ENCODE peak calls at places on chromosome 10, in ten cellular contexts. One of them, this sample, is unnamed.
A peak's percentile ranks its signal among the peaks of the same experiment; 100 is the strongest.

GRCh38 chr10:71840177-71840711 is 10.8 kb downstream of the PSAP start:
- DNase-seq in A549: peak; percentile 88
- DNase-seq in activated naive CD4-positive, alpha-beta T cell treated with anti-CD3 and anti-CD28 coated beads for 36 hours: peak; percentile 33
- DNase-seq in stimulated activated effector memory CD8-positive, alpha-beta T cell treated with anti-CD3 and anti-CD28 coated beads, Interleukin-12 subunit alpha, Interleukin-12 subunit beta, amount 100 ng/mL, for 72 hours: no peak
- DNase-seq in GM13976: no peak
- DNase-seq in GM19239: no peak
- DNase-seq in NCI-H1105: peak; percentile 56
- DNase-seq in coronary artery: no peak
- DNase-seq in NCI-H1694 treated with DMSO at 0.1 percent for 48 hours: peak; percentile 29
- DNase-seq in activated T-cell treated with anti-CD3 and anti-CD28 coated beads, Interleukin-2, amount 50 U/mL, for 72 hours: no peak
- DNase-seq in this sample: peak; percentile 90

GRCh38 chr10:132644544-132645530 is 107.2 kb downstream of the INPP5A start:
- DNase-seq in A549: no peak
- DNase-seq in GM13976: no peak
- DNase-seq in NCI-H1694 treated with DMSO at 0.1 percent for 48 hours: no peak
- DNase-seq in NCI-H1105: no peak
- DNase-seq in activated naive CD4-positive, alpha-beta T cell treated with anti-CD3 and anti-CD28 coated beads for 36 hours: no peak
- DNase-seq in GM19239: no peak
- DNase-seq in stimulated activated effector memory CD8-positive, alpha-beta T cell treated with anti-CD3 and anti-CD28 coated beads, Interleukin-12 subunit alpha, Interleukin-12 subunit beta, amount 100 ng/mL, for 72 hours: no peak
- DNase-seq in activated T-cell treated with anti-CD3 and anti-CD28 coated beads, Interleukin-2, amount 50 U/mL, for 72 hours: no peak
- DNase-seq in coronary artery: peak; percentile 61
- DNase-seq in this sample: no peak

GRCh38 chr10:1183033-1183396 is 126.8 kb downstream of the WDR37 start:
- DNase-seq in GM19239: no peak
- DNase-seq in GM13976: no peak
- DNase-seq in activated naive CD4-positive, alpha-beta T cell treated with anti-CD3 and anti-CD28 coated beads for 36 hours: no peak
- DNase-seq in NCI-H1694 treated with DMSO at 0.1 percent for 48 hours: no peak
- DNase-seq in stimulated activated effector memory CD8-positive, alpha-beta T cell treated with anti-CD3 and anti-CD28 coated beads, Interleukin-12 subunit alpha, Interleukin-12 subunit beta, amount 100 ng/mL, for 72 hours: no peak
- DNase-seq in NCI-H1105: no peak
- DNase-seq in A549: no peak
- DNase-seq in activated T-cell treated with anti-CD3 and anti-CD28 coated beads, Interleukin-2, amount 50 U/mL, for 72 hours: no peak
- DNase-seq in coronary artery: no peak
- DNase-seq in this sample: no peak

GRCh38 chr10:104657458-104657857 is 16.4 kb downstream of the SORCS3 start:
- DNase-seq in coronary artery: no peak
- DNase-seq in GM19239: no peak
- DNase-seq in activated T-cell treated with anti-CD3 and anti-CD28 coated beads, Interleukin-2, amount 50 U/mL, for 72 hours: no peak
- DNase-seq in A549: no peak
- DNase-seq in NCI-H1694 treated with DMSO at 0.1 percent for 48 hours: no peak
- DNase-seq in stimulated activated effector memory CD8-positive, alpha-beta T cell treated with anti-CD3 and anti-CD28 coated beads, Interleukin-12 subunit alpha, Interleukin-12 subunit beta, amount 100 ng/mL, for 72 hours: no peak
- DNase-seq in activated naive CD4-positive, alpha-beta T cell treated with anti-CD3 and anti-CD28 coated beads for 36 hours: no peak
- DNase-seq in GM13976: no peak
- DNase-seq in NCI-H1105: no peak
- DNase-seq in this sample: no peak

GRCh38 chr10:44703241-44704155 is 207.6 kb upstream of the TMEM72 start:
- DNase-seq in A549: no peak
- DNase-seq in activated naive CD4-positive, alpha-beta T cell treated with anti-CD3 and anti-CD28 coated beads for 36 hours: no peak
- DNase-seq in GM19239: no peak
- DNase-seq in activated T-cell treated with anti-CD3 and anti-CD28 coated beads, Interleukin-2, amount 50 U/mL, for 72 hours: no peak
- DNase-seq in stimulated activated effector memory CD8-positive, alpha-beta T cell treated with anti-CD3 and anti-CD28 coated beads, Interleukin-12 subunit alpha, Interleukin-12 subunit beta, amount 100 ng/mL, for 72 hours: no peak
- DNase-seq in coronary artery: no peak
- DNase-seq in NCI-H1105: no peak
- DNase-seq in NCI-H1694 treated with DMSO at 0.1 percent for 48 hours: no peak
- DNase-seq in GM13976: no peak
- DNase-seq in this sample: no peak

GRCh38 chr10:77416327-77417135 is 221.1 kb downstream of the KCNMA1 start:
- DNase-seq in activated naive CD4-positive, alpha-beta T cell treated with anti-CD3 and anti-CD28 coated beads for 36 hours: no peak
- DNase-seq in NCI-H1105: no peak
- DNase-seq in NCI-H1694 treated with DMSO at 0.1 percent for 48 hours: no peak
- DNase-seq in coronary artery: no peak
- DNase-seq in A549: peak; percentile 56
- DNase-seq in stimulated activated effector memory CD8-positive, alpha-beta T cell treated with anti-CD3 and anti-CD28 coated beads, Interleukin-12 subunit alpha, Interleukin-12 subunit beta, amount 100 ng/mL, for 72 hours: no peak
- DNase-seq in activated T-cell treated with anti-CD3 and anti-CD28 coated beads, Interleukin-2, amount 50 U/mL, for 72 hours: no peak
- DNase-seq in GM13976: no peak
- DNase-seq in GM19239: no peak
- DNase-seq in this sample: no peak

GRCh38 chr10:75426880-75427279 is 4.5 kb upstream of the LRMDA start:
- DNase-seq in A549: no peak
- DNase-seq in GM19239: no peak
- DNase-seq in activated naive CD4-positive, alpha-beta T cell treated with anti-CD3 and anti-CD28 coated beads for 36 hours: no peak
- DNase-seq in NCI-H1105: no peak
- DNase-seq in coronary artery: no peak
- DNase-seq in activated T-cell treated with anti-CD3 and anti-CD28 coated beads, Interleukin-2, amount 50 U/mL, for 72 hours: no peak
- DNase-seq in GM13976: no peak
- DNase-seq in NCI-H1694 treated with DMSO at 0.1 percent for 48 hours: no peak
- DNase-seq in stimulated activated effector memory CD8-positive, alpha-beta T cell treated with anti-CD3 and anti-CD28 coated beads, Interleukin-12 subunit alpha, Interleukin-12 subunit beta, amount 100 ng/mL, for 72 hours: no peak
- DNase-seq in this sample: no peak

GRCh38 chr10:71779641-71780040 is 6.3 kb upstream of the VSIR start:
- DNase-seq in activated naive CD4-positive, alpha-beta T cell treated with anti-CD3 and anti-CD28 coated beads for 36 hours: no peak
- DNase-seq in NCI-H1105: no peak
- DNase-seq in GM19239: no peak
- DNase-seq in activated T-cell treated with anti-CD3 and anti-CD28 coated beads, Interleukin-2, amount 50 U/mL, for 72 hours: no peak
- DNase-seq in coronary artery: no peak
- DNase-seq in GM13976: no peak
- DNase-seq in NCI-H1694 treated with DMSO at 0.1 percent for 48 hours: no peak
- DNase-seq in A549: no peak
- DNase-seq in stimulated activated effector memory CD8-positive, alpha-beta T cell treated with anti-CD3 and anti-CD28 coated beads, Interleukin-12 subunit alpha, Interleukin-12 subunit beta, amount 100 ng/mL, for 72 hours: no peak
- DNase-seq in this sample: no peak

GRCh38 chr10:86144301-86144700 is 222.3 kb downstream of the GRID1 start:
- DNase-seq in stimulated activated effector memory CD8-positive, alpha-beta T cell treated with anti-CD3 and anti-CD28 coated beads, Interleukin-12 subunit alpha, Interleukin-12 subunit beta, amount 100 ng/mL, for 72 hours: no peak
- DNase-seq in coronary artery: no peak
- DNase-seq in NCI-H1694 treated with DMSO at 0.1 percent for 48 hours: no peak
- DNase-seq in activated naive CD4-positive, alpha-beta T cell treated with anti-CD3 and anti-CD28 coated beads for 36 hours: no peak
- DNase-seq in activated T-cell treated with anti-CD3 and anti-CD28 coated beads, Interleukin-2, amount 50 U/mL, for 72 hours: no peak
- DNase-seq in GM19239: no peak
- DNase-seq in GM13976: no peak
- DNase-seq in A549: no peak
- DNase-seq in NCI-H1105: no peak
- DNase-seq in this sample: no peak

GRCh38 chr10:51895209-51895608 is 195.8 kb upstream of the CSTF2T start:
- DNase-seq in activated naive CD4-positive, alpha-beta T cell treated with anti-CD3 and anti-CD28 coated beads for 36 hours: no peak
- DNase-seq in GM19239: no peak
- DNase-seq in activated T-cell treated with anti-CD3 and anti-CD28 coated beads, Interleukin-2, amount 50 U/mL, for 72 hours: no peak
- DNase-seq in GM13976: no peak
- DNase-seq in stimulated activated effector memory CD8-positive, alpha-beta T cell treated with anti-CD3 and anti-CD28 coated beads, Interleukin-12 subunit alpha, Interleukin-12 subunit beta, amount 100 ng/mL, for 72 hours: no peak
- DNase-seq in coronary artery: peak; percentile 90
- DNase-seq in NCI-H1694 treated with DMSO at 0.1 percent for 48 hours: no peak
- DNase-seq in NCI-H1105: no peak
- DNase-seq in A549: no peak
- DNase-seq in this sample: no peak

GRCh38 chr10:13099666-13100348 is at the start of gene OPTN:
- DNase-seq in A549: peak; percentile 87
- DNase-seq in activated naive CD4-positive, alpha-beta T cell treated with anti-CD3 and anti-CD28 coated beads for 36 hours: peak; percentile 89
- DNase-seq in GM13976: peak; percentile 94
- DNase-seq in NCI-H1105: peak; percentile 58
- DNase-seq in activated T-cell treated with anti-CD3 and anti-CD28 coated beads, Interleukin-2, amount 50 U/mL, for 72 hours: peak; percentile 83
- DNase-seq in NCI-H1694 treated with DMSO at 0.1 percent for 48 hours: peak; percentile 78
- DNase-seq in coronary artery: peak; percentile 87
- DNase-seq in GM19239: peak; percentile 64
- DNase-seq in stimulated activated effector memory CD8-positive, alpha-beta T cell treated with anti-CD3 and anti-CD28 coated beads, Interleukin-12 subunit alpha, Interleukin-12 subunit beta, amount 100 ng/mL, for 72 hours: peak; percentile 88
- DNase-seq in this sample: peak; percentile 83

GRCh38 chr10:86700851-86701617 is 32.7 kb downstream of the LDB3 start:
- DNase-seq in GM13976: no peak
- DNase-seq in stimulated activated effector memory CD8-positive, alpha-beta T cell treated with anti-CD3 and anti-CD28 coated beads, Interleukin-12 subunit alpha, Interleukin-12 subunit beta, amount 100 ng/mL, for 72 hours: no peak
- DNase-seq in coronary artery: no peak
- DNase-seq in A549: no peak
- DNase-seq in NCI-H1694 treated with DMSO at 0.1 percent for 48 hours: no peak
- DNase-seq in activated naive CD4-positive, alpha-beta T cell treated with anti-CD3 and anti-CD28 coated beads for 36 hours: no peak
- DNase-seq in activated T-cell treated with anti-CD3 and anti-CD28 coated beads, Interleukin-2, amount 50 U/mL, for 72 hours: no peak
- DNase-seq in GM19239: no peak
- DNase-seq in NCI-H1105: no peak
- DNase-seq in this sample: no peak

GRCh38 chr10:46526682-46527038 is 29.8 kb downstream of the GPRIN2 start:
- DNase-seq in activated T-cell treated with anti-CD3 and anti-CD28 coated beads, Interleukin-2, amount 50 U/mL, for 72 hours: no peak
- DNase-seq in GM19239: no peak
- DNase-seq in A549: peak; percentile 95
- DNase-seq in stimulated activated effector memory CD8-positive, alpha-beta T cell treated with anti-CD3 and anti-CD28 coated beads, Interleukin-12 subunit alpha, Interleukin-12 subunit beta, amount 100 ng/mL, for 72 hours: no peak
- DNase-seq in coronary artery: no peak
- DNase-seq in NCI-H1105: no peak
- DNase-seq in GM13976: no peak
- DNase-seq in NCI-H1694 treated with DMSO at 0.1 percent for 48 hours: no peak
- DNase-seq in activated naive CD4-positive, alpha-beta T cell treated with anti-CD3 and anti-CD28 coated beads for 36 hours: peak; percentile 9
- DNase-seq in this sample: no peak

GRCh38 chr10:74058658-74059057 is 60.7 kb downstream of the VCL start:
- DNase-seq in activated T-cell treated with anti-CD3 and anti-CD28 coated beads, Interleukin-2, amount 50 U/mL, for 72 hours: peak; percentile 20
- DNase-seq in stimulated activated effector memory CD8-positive, alpha-beta T cell treated with anti-CD3 and anti-CD28 coated beads, Interleukin-12 subunit alpha, Interleukin-12 subunit beta, amount 100 ng/mL, for 72 hours: no peak
- DNase-seq in A549: peak; percentile 61
- DNase-seq in GM13976: no peak
- DNase-seq in coronary artery: no peak
- DNase-seq in NCI-H1105: no peak
- DNase-seq in NCI-H1694 treated with DMSO at 0.1 percent for 48 hours: no peak
- DNase-seq in activated naive CD4-positive, alpha-beta T cell treated with anti-CD3 and anti-CD28 coated beads for 36 hours: peak; percentile 48
- DNase-seq in GM19239: no peak
- DNase-seq in this sample: no peak

GRCh38 chr10:24462889-24463552 is 254.1 kb downstream of the KIAA1217 start:
- DNase-seq in stimulated activated effector memory CD8-positive, alpha-beta T cell treated with anti-CD3 and anti-CD28 coated beads, Interleukin-12 subunit alpha, Interleukin-12 subunit beta, amount 100 ng/mL, for 72 hours: no peak
- DNase-seq in NCI-H1694 treated with DMSO at 0.1 percent for 48 hours: no peak
- DNase-seq in activated T-cell treated with anti-CD3 and anti-CD28 coated beads, Interleukin-2, amount 50 U/mL, for 72 hours: no peak
- DNase-seq in A549: peak; percentile 17
- DNase-seq in coronary artery: no peak
- DNase-seq in NCI-H1105: no peak
- DNase-seq in GM13976: no peak
- DNase-seq in activated naive CD4-positive, alpha-beta T cell treated with anti-CD3 and anti-CD28 coated beads for 36 hours: no peak
- DNase-seq in GM19239: no peak
- DNase-seq in this sample: no peak